ENCODE peak calls at places on chromosomes 6 and 20, in nine cellular contexts. K is Calu3; Y is retinal pigment epithelial cell; F is iPS-NIHi11; L is D721Med; X is HEK293T; U is iris pigment epithelial cell; S is GM06990; C is activated T-helper 2 cell treated with anti-CD3 and anti-CD28 coated beads, Interferon-gamma antibody, Interleukin-2, Interleukin-4, amounts not matched to agents 10 μg/mL and 5 μg/mL and 100 μg/mL, durations not matched to agents 14 hours and 24 hours and 36 hours. G is an unnamed sample.

GRCh38 chr20:10307359-10307735 is 88.7 kb downstream of the SNAP25 start:
- DNase-seq in F (no peak), U (no peak), C (no peak), Y (no peak), X (no peak), S (no peak), K (no peak), L (no peak), G (no peak)

GRCh38 chr6:122726649-122727048 is 52.9 kb upstream of the FABP7 start:
- DNase-seq in L (no peak), Y (peak; percentile 46), F (peak; percentile 23), C (no peak), S (no peak), K (peak; percentile 42), X (peak; percentile 31), U (peak; percentile 28), G (peak; percentile 24)

GRCh38 chr6:134875367-134875766 is 74.5 kb downstream of the ALDH8A1 start:
- DNase-seq in X (no peak), F (no peak), U (peak; percentile 33), S (no peak), L (no peak), K (no peak), Y (no peak), C (no peak), G (no peak)

GRCh38 chr6:21321076-21321475 is 272.5 kb upstream of the SOX4 start:
- DNase-seq in C (no peak), U (no peak), S (no peak), F (no peak), L (no peak), Y (no peak), X (no peak), K (no peak), G (no peak)

GRCh38 chr20:8963330-8963729 is 105.6 kb upstream of the PLCB4 start:
- DNase-seq in U (no peak), X (no peak), L (no peak), Y (no peak), F (no peak), S (no peak), K (no peak), C (no peak), G (no peak)

GRCh38 chr20:32528291-32528891 is 56.7 kb downstream of the NOL4L start:
- DNase-seq in C (no peak), U (no peak), K (no peak), X (no peak), Y (no peak), F (no peak), L (no peak), S (no peak), G (no peak)

GRCh38 chr6:147508871-147509608 is 550 bp downstream of the SAMD5 start:
- DNase-seq in Y (no peak), C (no peak), K (no peak), S (peak; percentile 22), L (no peak), X (peak; percentile 50), F (peak; percentile 54), U (no peak), G (no peak)

GRCh38 chr20:23752481-23753193 is 1.9 kb upstream of the CST1 start:
- DNase-seq in L (no peak), X (no peak), C (no peak), Y (no peak), F (no peak), S (no peak), K (no peak), U (no peak), G (no peak)

GRCh38 chr6:109053285-109053684 is 41.4 kb downstream of the SESN1 start:
- DNase-seq in X (peak; percentile 27), S (no peak), U (no peak), Y (peak; percentile 47), K (no peak), F (peak; percentile 11), L (no peak), C (no peak), G (peak; percentile 55)

GRCh38 chr20:37475258-37475657 is 45.8 kb upstream of the NNAT start:
- DNase-seq in U (no peak), K (no peak), L (no peak), Y (no peak), S (no peak), C (no peak), X (no peak), F (no peak), G (no peak)

GRCh38 chr6:69022991-69023390 is 387.9 kb downstream of the ADGRB3 start:
- DNase-seq in C (no peak), U (peak; percentile 77), F (no peak), K (no peak), Y (peak; percentile 72), L (no peak), X (no peak), S (no peak), G (no peak)

GRCh38 chr20:45339799-45340198 is 8.4 kb downstream of the SDC4 start:
- DNase-seq in U (no peak), L (no peak), S (no peak), Y (no peak), C (no peak), F (no peak), X (no peak), K (no peak), G (no peak)

GRCh38 chr6:129089357-129089756 is 206.4 kb downstream of the LAMA2 start:
- DNase-seq in K (no peak), U (no peak), F (no peak), Y (no peak), L (no peak), X (no peak), C (no peak), S (no peak), G (no peak)

GRCh38 chr20:60152792-60153191 is 194.6 kb downstream of the CDH26 start:
- DNase-seq in K (no peak), U (no peak), L (no peak), F (no peak), X (no peak), Y (no peak), S (no peak), C (no peak), G (no peak)